ENCODE peak calls at places on chromosome 5, in nine cellular contexts. W is tibial artery; I is fibroblast of lung; P is ovary; A is mesendoderm; R is CD8-positive, alpha-beta T cell; S is CD4-positive, CD25-positive, alpha-beta regulatory T cell; T is transverse colon; V is thyroid gland. F is an unnamed sample.

GRCh38 chr5:159262859-159263568 is at the start of gene UBLCP1:
- DNase-seq in S (peak; percentile 92), T (peak; percentile 85), W (peak; percentile 64), I (peak; percentile 81), V (peak; percentile 81), P (peak; percentile 84), A (peak; percentile 90), R (peak; percentile 87), F (peak; percentile 59)

GRCh38 chr5:90871356-90871755 is 312.8 kb downstream of the ADGRV1 start:
- DNase-seq in T (no peak), V (no peak), I (peak; percentile 23), A (no peak), S (no peak), W (no peak), R (no peak), P (no peak), F (no peak)

GRCh38 chr5:160692272-160692671 is 159.7 kb downstream of the ATP10B start:
- DNase-seq in T (no peak), A (no peak), R (no peak), P (no peak), V (no peak), S (no peak), I (no peak), W (no peak), F (no peak)

GRCh38 chr5:15023846-15024245 is 152.3 kb upstream of the ANKH start:
- DNase-seq in I (no peak), R (no peak), W (no peak), A (no peak), T (no peak), P (no peak), S (no peak), V (no peak), F (no peak)

GRCh38 chr5:84255318-84255717 is 129.4 kb downstream of the EDIL3 start:
- DNase-seq in R (no peak), V (no peak), T (no peak), I (peak; percentile 63), S (no peak), P (no peak), A (peak; percentile 27), W (no peak), F (no peak)

GRCh38 chr5:179224741-179225140 is 120.5 kb downstream of the ADAMTS2 start:
- DNase-seq in I (no peak), V (no peak), P (peak; percentile 9), T (peak; percentile 4), W (no peak), R (no peak), A (no peak), S (no peak), F (no peak)

GRCh38 chr5:115321309-115321708 is 24.9 kb upstream of the CCDC112 start:
- DNase-seq in W (no peak), A (no peak), I (no peak), P (no peak), T (no peak), R (no peak), V (no peak), S (no peak), F (no peak)

GRCh38 chr5:87127956-87128687 is 139.6 kb upstream of the RASA1 start:
- DNase-seq in A (no peak), T (no peak), W (no peak), P (no peak), S (no peak), R (no peak), V (peak; percentile 76), I (no peak), F (no peak)

GRCh38 chr5:35129276-35129675 is 81.5 kb upstream of the AGXT2 start:
- DNase-seq in A (no peak), T (no peak), R (no peak), V (no peak), W (no peak), P (no peak), S (no peak), I (peak; percentile 87), F (no peak)

GRCh38 chr5:173741729-173742431 is 125.4 kb upstream of the BOD1 start:
- DNase-seq in I (no peak), T (no peak), W (no peak), R (no peak), A (no peak), S (no peak), V (peak; percentile 90), P (no peak), F (no peak)

GRCh38 chr5:141504216-141504615 is 15.3 kb downstream of the PCDHGC5 start:
- DNase-seq in T (no peak), S (no peak), R (no peak), A (no peak), V (no peak), W (no peak), I (no peak), P (no peak), F (no peak)

DNA sequence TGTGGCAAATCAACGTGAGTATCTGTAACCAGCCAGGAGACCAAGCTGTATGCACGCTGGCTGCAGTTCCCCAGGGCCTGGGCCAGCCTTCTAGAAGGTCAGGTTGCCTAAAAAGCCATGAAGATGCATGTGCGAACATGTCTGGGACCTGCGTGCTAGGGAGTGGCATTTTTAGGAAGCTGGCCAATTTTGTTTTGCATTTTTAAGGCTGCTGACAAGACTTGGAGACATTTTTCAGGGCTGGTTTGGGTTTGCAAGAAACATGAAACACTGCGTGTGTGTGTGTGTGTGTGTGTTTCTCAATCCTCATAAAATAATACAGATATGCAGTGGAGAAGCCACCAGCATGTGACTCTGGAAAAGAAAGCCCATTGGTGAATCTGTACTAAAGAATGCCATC is 5.1 kb downstream of the TGFBI start:
- DNase-seq in P (no peak), R (no peak), A (no peak), V (no peak), W (peak; percentile 16), S (no peak), I (peak; percentile 34), T (no peak), F (no peak)
- H3K27ac ChIP-seq in P (no peak overlapping the region), R (no peak overlapping the region), A (no peak overlapping the region), V (no peak overlapping the region), W (no peak overlapping the region), S (no peak overlapping the region), I (no peak overlapping the region), T (no peak overlapping the region), F (no peak overlapping the region)

GRCh38 chr5:137306903-137307302 is 192.2 kb downstream of the SPOCK1 start:
- DNase-seq in P (no peak), A (no peak), T (no peak), R (no peak), V (no peak), W (no peak), S (no peak), I (no peak), F (no peak)

GRCh38 chr5:137310051-137310730 is 188.9 kb downstream of the SPOCK1 start:
- DNase-seq in T (no peak), S (no peak), W (no peak), P (no peak), A (peak; percentile 42), R (no peak), I (peak; percentile 83), V (no peak), F (no peak)

GRCh38 chr5:137312060-137312459 is 187.1 kb downstream of the SPOCK1 start:
- DNase-seq in P (no peak), S (no peak), R (no peak), A (peak; percentile 78), V (no peak), T (no peak), W (no peak), I (no peak), F (no peak)

GRCh38 chr5:137308311-137308710 is 190.8 kb downstream of the SPOCK1 start:
- DNase-seq in S (no peak), R (no peak), A (no peak), T (no peak), P (no peak), V (no peak), I (no peak), W (no peak), F (no peak)

GRCh38 chr5:137309290-137309689 is 189.8 kb downstream of the SPOCK1 start:
- DNase-seq in A (no peak), S (no peak), V (no peak), P (no peak), R (no peak), W (no peak), I (no peak), T (no peak), F (no peak)
- H3K4me1 ChIP-seq in A (peaks cover 2% of the 10 kb centered on the region), S (no peaks in the 10 kb centered on the region), V (peaks cover 3% of the 10 kb centered on the region), P (no peaks in the 10 kb centered on the region), R (no peaks in the 10 kb centered on the region), W (peaks cover 11% of the 10 kb centered on the region), I (peaks cover 16% of the 10 kb centered on the region), T (peaks cover 4% of the 10 kb centered on the region), F (no peaks in the 10 kb centered on the region)

DNA sequence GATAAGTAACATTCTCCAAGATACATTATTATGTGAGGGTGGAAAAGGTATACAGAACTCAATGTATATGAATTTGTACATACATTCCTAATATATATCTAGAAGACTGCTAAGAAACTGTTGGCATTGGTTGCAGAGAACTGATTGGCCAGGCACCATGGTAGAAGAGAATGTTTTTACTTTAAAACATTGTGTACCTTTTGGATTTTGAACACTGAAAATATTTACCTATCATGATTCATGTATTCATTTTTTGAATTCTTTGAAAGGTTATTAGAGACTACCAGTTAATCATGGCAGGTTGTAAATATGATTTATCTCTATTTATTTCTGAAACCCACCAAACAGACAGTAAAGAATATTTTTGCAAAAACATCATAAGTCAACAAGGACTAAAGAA is 41.2 kb upstream of the ADRB2 start:
- DNase-seq in V (no peak), R (no peak), W (no peak), S (no peak), P (no peak), A (no peak), I (no peak), T (no peak), F (no peak)
- H3K4me3 ChIP-seq in V (no peak overlapping the region), R (no peak overlapping the region), W (no peak overlapping the region), S (no peak overlapping the region), P (no peak overlapping the region), A (no peak overlapping the region), I (no peak overlapping the region), T (no peak overlapping the region), F (no peak overlapping the region)

GRCh38 chr5:176944276-176944675 is 45.1 kb upstream of the HK3 start:
- DNase-seq in V (no peak), S (no peak), P (no peak), I (no peak), R (no peak), A (peak; percentile 3), W (no peak), T (no peak), F (no peak)

GRCh38 chr5:176943816-176944215 is 44.7 kb upstream of the HK3 start:
- DNase-seq in R (no peak), V (no peak), A (peak; percentile 4), I (no peak), W (no peak), T (no peak), S (no peak), P (no peak), F (no peak)

GRCh38 chr5:176952531-176953193 is 53.5 kb upstream of the HK3 start:
- DNase-seq in P (no peak), W (no peak), S (no peak), T (no peak), A (no peak), I (no peak), R (no peak), V (no peak), F (no peak)

GRCh38 chr5:176947847-176948246 is 48.7 kb upstream of the HK3 start:
- DNase-seq in A (no peak), W (no peak), S (no peak), R (no peak), V (no peak), P (no peak), T (no peak), I (no peak), F (no peak)

DNA sequence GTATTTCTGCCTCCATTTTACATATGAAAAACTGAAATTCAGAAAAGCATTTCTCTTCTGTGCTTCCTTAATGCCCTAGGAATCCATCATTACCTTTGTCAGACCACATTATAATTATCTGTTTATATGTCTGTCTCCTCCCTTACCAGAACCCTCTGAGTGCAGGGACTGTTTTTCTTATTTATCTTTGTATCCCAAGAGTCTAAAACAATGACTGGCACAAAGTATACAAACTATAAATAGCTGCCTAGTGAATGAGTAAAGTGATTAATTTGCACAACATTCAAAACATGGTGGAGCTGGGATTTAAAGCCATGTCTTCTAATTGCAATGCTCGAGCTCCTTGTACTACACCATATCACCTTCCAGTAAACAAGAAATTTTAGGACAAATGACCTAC is 49.3 kb upstream of the HK3 start:
- DNase-seq in I (no peak), S (no peak), A (no peak), R (no peak), T (no peak), P (no peak), W (no peak), V (no peak), F (no peak)
- H3K27ac ChIP-seq in I (no peak overlapping the region), S (no peak overlapping the region), A (no peak overlapping the region), R (no peak overlapping the region), T (no peak overlapping the region), P (no peak overlapping the region), W (no peak overlapping the region), V (no peak overlapping the region), F (no peak overlapping the region)